ENCODE peak calls at places on chromosomes 1 and 21, in ten cellular contexts. One of them, this sample, is unnamed.

GRCh38 chr1:74964508-74964907 is 169.7 kb upstream of the LHX8 start:
- DNase-seq in AG09309: no peak
- DNase-seq in astrocyte: no peak
- DNase-seq in astrocyte of the spinal cord: peak; percentile 3
- DNase-seq in NB4: peak; percentile 4
- DNase-seq in A549: no peak
- DNase-seq in foreskin fibroblast: no peak
- DNase-seq in heart right ventricle: no peak
- DNase-seq in choroid plexus epithelial cell: peak; percentile 0
- DNase-seq in ovary: no peak
- DNase-seq in this sample: peak; percentile 76

GRCh38 chr1:242398351-242398750 is 126.1 kb downstream of the PLD5 start:
- DNase-seq in A549: no peak
- DNase-seq in foreskin fibroblast: no peak
- DNase-seq in choroid plexus epithelial cell: no peak
- DNase-seq in astrocyte: no peak
- DNase-seq in astrocyte of the spinal cord: no peak
- DNase-seq in ovary: no peak
- DNase-seq in AG09309: no peak
- DNase-seq in NB4: no peak
- DNase-seq in heart right ventricle: no peak
- DNase-seq in this sample: no peak

GRCh38 chr1:204354579-204354978 is 5.2 kb downstream of the PLEKHA6 start:
- DNase-seq in foreskin fibroblast: no peak
- DNase-seq in choroid plexus epithelial cell: no peak
- DNase-seq in heart right ventricle: no peak
- DNase-seq in ovary: no peak
- DNase-seq in AG09309: no peak
- DNase-seq in A549: no peak
- DNase-seq in astrocyte of the spinal cord: no peak
- DNase-seq in NB4: no peak
- DNase-seq in astrocyte: no peak
- DNase-seq in this sample: no peak

GRCh38 chr1:168488153-168488552 is 55.6 kb downstream of the XCL2 start:
- DNase-seq in foreskin fibroblast: peak; percentile 82
- DNase-seq in choroid plexus epithelial cell: peak; percentile 10
- DNase-seq in astrocyte of the spinal cord: peak; percentile 65
- DNase-seq in AG09309: peak; percentile 21
- DNase-seq in NB4: no peak
- DNase-seq in A549: no peak
- DNase-seq in heart right ventricle: peak; percentile 27
- DNase-seq in astrocyte: peak; percentile 66
- DNase-seq in ovary: peak; percentile 57
- DNase-seq in this sample: peak; percentile 20

GRCh38 chr1:1433804-1434130 is 1.7 kb upstream of the VWA1 start:
- DNase-seq in foreskin fibroblast: no peak
- DNase-seq in A549: no peak
- DNase-seq in ovary: peak; percentile 61
- DNase-seq in astrocyte: peak; percentile 60
- DNase-seq in astrocyte of the spinal cord: peak; percentile 73
- DNase-seq in heart right ventricle: no peak
- DNase-seq in AG09309: no peak
- DNase-seq in choroid plexus epithelial cell: peak; percentile 62
- DNase-seq in NB4: peak; percentile 47
- DNase-seq in this sample: peak; percentile 30

GRCh38 chr1:21324368-21325137 is 34.3 kb upstream of the ECE1 start:
- DNase-seq in astrocyte: peak; percentile 89
- DNase-seq in AG09309: peak; percentile 62
- DNase-seq in astrocyte of the spinal cord: peak; percentile 91
- DNase-seq in foreskin fibroblast: peak; percentile 92
- DNase-seq in A549: peak; percentile 77
- DNase-seq in ovary: peak; percentile 81
- DNase-seq in NB4: peak; percentile 94
- DNase-seq in heart right ventricle: peak; percentile 77
- DNase-seq in choroid plexus epithelial cell: peak; percentile 85
- DNase-seq in this sample: peak; percentile 85

GRCh38 chr1:9418851-9419250 is 120.4 kb upstream of the SLC25A33 start:
- DNase-seq in AG09309: no peak
- DNase-seq in astrocyte: no peak
- DNase-seq in heart right ventricle: no peak
- DNase-seq in NB4: no peak
- DNase-seq in ovary: no peak
- DNase-seq in astrocyte of the spinal cord: no peak
- DNase-seq in A549: no peak
- DNase-seq in choroid plexus epithelial cell: no peak
- DNase-seq in foreskin fibroblast: no peak
- DNase-seq in this sample: no peak

GRCh38 chr1:68112835-68113243 is 62.4 kb upstream of the DIRAS3 start:
- DNase-seq in foreskin fibroblast: peak; percentile 85
- DNase-seq in NB4: no peak
- DNase-seq in astrocyte of the spinal cord: peak; percentile 87
- DNase-seq in choroid plexus epithelial cell: peak; percentile 80
- DNase-seq in A549: peak; percentile 26
- DNase-seq in AG09309: no peak
- DNase-seq in astrocyte: peak; percentile 94
- DNase-seq in heart right ventricle: no peak
- DNase-seq in ovary: peak; percentile 50
- DNase-seq in this sample: no peak

GRCh38 chr1:44076093-44076492 is 42.5 kb upstream of the KLF17 start:
- DNase-seq in AG09309: no peak
- DNase-seq in astrocyte of the spinal cord: peak; percentile 21
- DNase-seq in ovary: no peak
- DNase-seq in choroid plexus epithelial cell: no peak
- DNase-seq in astrocyte: peak; percentile 72
- DNase-seq in foreskin fibroblast: no peak
- DNase-seq in A549: no peak
- DNase-seq in heart right ventricle: no peak
- DNase-seq in NB4: no peak
- DNase-seq in this sample: no peak

GRCh38 chr1:29331309-29331708 is 95.0 kb downstream of the PTPRU start:
- DNase-seq in astrocyte: no peak
- DNase-seq in choroid plexus epithelial cell: no peak
- DNase-seq in A549: no peak
- DNase-seq in NB4: no peak
- DNase-seq in heart right ventricle: no peak
- DNase-seq in astrocyte of the spinal cord: no peak
- DNase-seq in foreskin fibroblast: no peak
- DNase-seq in ovary: no peak
- DNase-seq in AG09309: no peak
- DNase-seq in this sample: no peak
- TF ChIP-seq CTCF in astrocyte: no peak
- TF ChIP-seq CTCF in choroid plexus epithelial cell: no peak
- TF ChIP-seq CTCF in A549: no peak
- TF ChIP-seq CTCF in NB4: no peak
- TF ChIP-seq CTCF in heart right ventricle: no peak
- TF ChIP-seq CTCF in astrocyte of the spinal cord: no peak
- TF ChIP-seq CTCF in foreskin fibroblast: no peak
- TF ChIP-seq CTCF in ovary: no peak
- TF ChIP-seq CTCF in AG09309: no peak
- TF ChIP-seq CTCF in this sample: no peak

GRCh38 chr21:45994738-45995685 is 13.4 kb downstream of the COL6A1 start:
- DNase-seq in A549: no peak
- DNase-seq in NB4: no peak
- DNase-seq in astrocyte of the spinal cord: no peak
- DNase-seq in choroid plexus epithelial cell: no peak
- DNase-seq in heart right ventricle: peak; percentile 13
- DNase-seq in astrocyte: no peak
- DNase-seq in ovary: no peak
- DNase-seq in AG09309: no peak
- DNase-seq in foreskin fibroblast: no peak
- DNase-seq in this sample: no peak
- H3K4me3 ChIP-seq in A549: no peak overlapping the region
- H3K4me3 ChIP-seq in NB4: no peak overlapping the region
- H3K4me3 ChIP-seq in astrocyte of the spinal cord: no peak overlapping the region
- H3K4me3 ChIP-seq in choroid plexus epithelial cell: no peak overlapping the region
- H3K4me3 ChIP-seq in heart right ventricle: no peak overlapping the region
- H3K4me3 ChIP-seq in astrocyte: no peak overlapping the region
- H3K4me3 ChIP-seq in ovary: no peak overlapping the region
- H3K4me3 ChIP-seq in AG09309: no peak overlapping the region
- H3K4me3 ChIP-seq in foreskin fibroblast: no peak overlapping the region
- H3K4me3 ChIP-seq in this sample: no peak overlapping the region

GRCh38 chr1:17757426-17757825 is 2.3 kb downstream of the ACTL8 start:
- DNase-seq in ovary: no peak
- DNase-seq in astrocyte: no peak
- DNase-seq in heart right ventricle: no peak
- DNase-seq in foreskin fibroblast: no peak
- DNase-seq in choroid plexus epithelial cell: no peak
- DNase-seq in NB4: no peak
- DNase-seq in astrocyte of the spinal cord: no peak
- DNase-seq in AG09309: no peak
- DNase-seq in A549: no peak
- DNase-seq in this sample: no peak

GRCh38 chr1:17759114-17759513 is 4.0 kb downstream of the ACTL8 start:
- DNase-seq in heart right ventricle: no peak
- DNase-seq in A549: no peak
- DNase-seq in NB4: peak; percentile 45
- DNase-seq in choroid plexus epithelial cell: no peak
- DNase-seq in AG09309: no peak
- DNase-seq in ovary: no peak
- DNase-seq in astrocyte of the spinal cord: no peak
- DNase-seq in astrocyte: no peak
- DNase-seq in foreskin fibroblast: no peak
- DNase-seq in this sample: peak; percentile 53

GRCh38 chr1:17752356-17752755 is 2.8 kb upstream of the ACTL8 start:
- DNase-seq in AG09309: no peak
- DNase-seq in heart right ventricle: no peak
- DNase-seq in A549: no peak
- DNase-seq in astrocyte: no peak
- DNase-seq in foreskin fibroblast: no peak
- DNase-seq in choroid plexus epithelial cell: no peak
- DNase-seq in ovary: no peak
- DNase-seq in astrocyte of the spinal cord: no peak
- DNase-seq in NB4: no peak
- DNase-seq in this sample: no peak

GRCh38 chr1:17755120-17755519 is at the start of gene ACTL8:
- DNase-seq in A549: no peak
- DNase-seq in heart right ventricle: no peak
- DNase-seq in NB4: peak; percentile 42
- DNase-seq in ovary: no peak
- DNase-seq in choroid plexus epithelial cell: no peak
- DNase-seq in foreskin fibroblast: no peak
- DNase-seq in AG09309: no peak
- DNase-seq in astrocyte: no peak
- DNase-seq in astrocyte of the spinal cord: no peak
- DNase-seq in this sample: peak; percentile 28
- TF ChIP-seq CTCF in A549: no peak
- TF ChIP-seq CTCF in heart right ventricle: no peak
- TF ChIP-seq CTCF in NB4: peak; percentile 43
- TF ChIP-seq CTCF in ovary: no peak
- TF ChIP-seq CTCF in choroid plexus epithelial cell: peak; percentile 31
- TF ChIP-seq CTCF in foreskin fibroblast: peak; percentile 18
- TF ChIP-seq CTCF in AG09309: no peak
- TF ChIP-seq CTCF in astrocyte: no peak
- TF ChIP-seq CTCF in astrocyte of the spinal cord: peak; percentile 25
- TF ChIP-seq CTCF in this sample: peak; percentile 41

GRCh38 chr1:223711838-223712183 is 528 bp upstream of the CAPN2 start:
- DNase-seq in choroid plexus epithelial cell: no peak
- DNase-seq in astrocyte of the spinal cord: no peak
- DNase-seq in A549: no peak
- DNase-seq in astrocyte: no peak
- DNase-seq in NB4: no peak
- DNase-seq in ovary: no peak
- DNase-seq in AG09309: no peak
- DNase-seq in foreskin fibroblast: no peak
- DNase-seq in heart right ventricle: no peak
- DNase-seq in this sample: no peak
- H3K4me3 ChIP-seq in choroid plexus epithelial cell: peak overlapping the region; percentile 95
- H3K4me3 ChIP-seq in astrocyte of the spinal cord: peak overlapping the region; percentile 27
- H3K4me3 ChIP-seq in A549: peak overlapping the region; percentile 88
- H3K4me3 ChIP-seq in astrocyte: peak overlapping the region; percentile 98
- H3K4me3 ChIP-seq in NB4: peak overlapping the region; percentile 16
- H3K4me3 ChIP-seq in ovary: peak overlapping the region; percentile 92
- H3K4me3 ChIP-seq in AG09309: peak overlapping the region; percentile 32
- H3K4me3 ChIP-seq in foreskin fibroblast: peak overlapping the region; percentile 48
- H3K4me3 ChIP-seq in heart right ventricle: peak overlapping the region; percentile 92
- H3K4me3 ChIP-seq in this sample: peak overlapping the region; percentile 49

DNA sequence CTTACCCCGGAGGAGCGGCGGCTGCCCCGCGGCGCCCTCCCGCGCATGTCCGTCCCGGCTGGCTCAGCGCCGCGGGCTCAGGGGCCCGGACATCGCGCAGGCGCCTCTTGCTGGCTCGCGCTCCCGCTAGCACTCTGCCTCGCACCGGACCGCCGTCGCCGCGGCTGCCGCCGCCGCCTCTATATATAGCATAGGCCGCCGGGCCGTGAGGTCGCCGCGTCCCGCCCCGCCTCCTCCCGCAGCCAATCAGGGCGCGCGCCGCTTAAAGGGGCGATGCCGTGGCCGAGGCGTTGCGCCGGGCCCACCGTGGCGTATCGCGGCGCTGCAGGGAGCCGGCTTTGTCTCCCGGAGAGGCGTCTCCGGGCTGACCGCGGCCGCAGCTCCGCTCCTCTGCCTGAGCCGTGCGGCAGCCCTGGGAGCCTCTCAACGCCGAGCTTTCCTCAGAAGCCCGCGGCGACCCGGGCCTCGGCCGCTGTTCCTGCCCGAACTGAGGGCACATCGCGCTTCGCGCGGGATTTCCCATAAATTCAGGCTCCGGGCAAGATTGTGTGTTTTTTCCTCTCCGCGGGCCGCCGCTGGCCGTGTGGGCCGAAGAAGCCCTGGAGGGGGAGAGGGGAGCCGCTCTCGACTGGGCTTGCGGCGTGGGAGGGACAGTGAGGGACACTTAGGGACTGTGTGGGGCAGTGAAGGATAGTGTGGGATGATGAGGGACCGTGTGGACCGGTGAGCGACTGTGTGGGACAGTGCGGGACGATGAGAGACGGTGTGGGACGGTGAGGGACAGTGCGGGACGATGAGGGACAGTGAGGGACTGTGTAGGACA is at the start of gene ERRFI1:
- DNase-seq in choroid plexus epithelial cell: peak; percentile 98
- DNase-seq in astrocyte of the spinal cord: peak; percentile 98
- DNase-seq in astrocyte: peak; percentile 85
- DNase-seq in foreskin fibroblast: peak; percentile 96
- DNase-seq in heart right ventricle: peak; percentile 97
- DNase-seq in A549: peak; percentile 55
- DNase-seq in ovary: peak; percentile 95
- DNase-seq in AG09309: peak; percentile 71
- DNase-seq in NB4: peak; percentile 92
- DNase-seq in this sample: peak; percentile 86
- TF ChIP-seq CTCF in choroid plexus epithelial cell: no peak
- TF ChIP-seq CTCF in astrocyte of the spinal cord: no peak
- TF ChIP-seq CTCF in astrocyte: no peak
- TF ChIP-seq CTCF in foreskin fibroblast: no peak
- TF ChIP-seq CTCF in heart right ventricle: no peak
- TF ChIP-seq CTCF in A549: no peak
- TF ChIP-seq CTCF in ovary: peak; percentile 37
- TF ChIP-seq CTCF in AG09309: no peak
- TF ChIP-seq CTCF in NB4: no peak
- TF ChIP-seq CTCF in this sample: no peak

GRCh38 chr1:176696109-176696508 is 233.1 kb downstream of the PAPPA2 start:
- DNase-seq in heart right ventricle: no peak
- DNase-seq in foreskin fibroblast: no peak
- DNase-seq in NB4: no peak
- DNase-seq in A549: no peak
- DNase-seq in AG09309: no peak
- DNase-seq in ovary: no peak
- DNase-seq in astrocyte: peak; percentile 42
- DNase-seq in astrocyte of the spinal cord: peak; percentile 31
- DNase-seq in choroid plexus epithelial cell: peak; percentile 5
- DNase-seq in this sample: no peak
- H3K4me3 ChIP-seq in heart right ventricle: no peak overlapping the region
- H3K4me3 ChIP-seq in foreskin fibroblast: no peak overlapping the region
- H3K4me3 ChIP-seq in NB4: no peak overlapping the region
- H3K4me3 ChIP-seq in A549: no peak overlapping the region
- H3K4me3 ChIP-seq in AG09309: no peak overlapping the region
- H3K4me3 ChIP-seq in ovary: no peak overlapping the region
- H3K4me3 ChIP-seq in astrocyte: no peak overlapping the region
- H3K4me3 ChIP-seq in astrocyte of the spinal cord: no peak overlapping the region
- H3K4me3 ChIP-seq in choroid plexus epithelial cell: no peak overlapping the region
- H3K4me3 ChIP-seq in this sample: no peak overlapping the region

This sample was measured in BE2C.